ENCODE peak calls at places on chromosomes 13 and 19, in six cellular contexts. Q is GM23338, L is Peyer's patch, F is NCI-H526 treated with DMSO at 0.1 percent for 48 hours, D is IMR-90, U is frontal cortex. H is an unnamed sample.

GRCh38 chr13:34416833-34417425 is 525.1 kb upstream of the NBEA start:
- DNase-seq in D (peak; percentile 39), Q (peak; percentile 1), U (peak; percentile 11), L (no peak), F (no peak), H (peak; percentile 89)

GRCh38 chr19:45972081-45972943 is 1.4 kb downstream of the NOVA2 start:
- DNase-seq in F (no peak), Q (no peak), D (no peak), U (no peak), L (no peak), H (no peak)

GRCh38 chr19:3184847-3185481 is 766 bp upstream of the NCLN start:
- DNase-seq in U (no peak), D (no peak), Q (peak; percentile 82), L (peak; percentile 81), F (peak; percentile 81), H (no peak)

GRCh38 chr19:17490411-17490810 is 20.1 kb downstream of the SLC27A1 start:
- DNase-seq in D (no peak), Q (no peak), U (no peak), L (no peak), F (no peak), H (no peak)

GRCh38 chr13:113454936-113455335 is 1.6 kb upstream of the ADPRHL1 start:
- DNase-seq in Q (no peak), D (no peak), F (no peak), L (no peak), U (no peak), H (no peak)

GRCh38 chr13:111280666-111281577 is 39.5 kb upstream of the TEX29 start:
- DNase-seq in Q (no peak), L (no peak), U (no peak), F (no peak), D (peak; percentile 86), H (peak; percentile 91)

GRCh38 chr19:50486823-50487515 is 10.3 kb upstream of the GARIN5A start:
- DNase-seq in Q (peak; percentile 97), D (peak; percentile 19), F (no peak), L (no peak), U (no peak), H (peak; percentile 20)

GRCh38 chr13:110319774-110320509 is 12.9 kb downstream of the COL4A2 start:
- DNase-seq in U (no peak), D (peak; percentile 86), Q (no peak), F (no peak), L (no peak), H (peak; percentile 95)

GRCh38 chr13:95267662-95268369 is 33.4 kb downstream of the ABCC4 start:
- DNase-seq in U (no peak), D (peak; percentile 96), F (no peak), L (no peak), Q (no peak), H (peak; percentile 91)

GRCh38 chr19:39320948-39321831 is 527 bp upstream of the LRFN1 start:
- DNase-seq in F (no peak), D (no peak), U (no peak), Q (peak; percentile 53), L (no peak), H (no peak)

GRCh38 chr13:44763604-44764311 is 187.6 kb upstream of the TSC22D1 start:
- DNase-seq in U (no peak), L (no peak), D (no peak), F (no peak), Q (no peak), H (no peak)

GRCh38 chr19:917323-918151 is at the start of gene KISS1R:
- DNase-seq in D (peak; percentile 34), F (peak; percentile 36), L (peak; percentile 71), Q (peak; percentile 93), U (no peak), H (no peak)

H was measured in fibroblast of lung.